ENCODE peak calls at places on chromosomes 1 and 21, in ten cellular contexts. P is endodermal cell, K is breast epithelium, C is tibial nerve, E is astrocyte of the spinal cord, J is hepatocyte, H is fibroblast of lung, N is AG04450, B is epithelial cell of esophagus, Y is cardiac muscle cell. L is an unnamed sample.
A peak's percentile ranks its signal among the peaks of the same experiment; 100 is the strongest.

GRCh38 chr1:201552941-201553341 is 14.0 kb downstream of the NAV1 start:
- DNase-seq in C (no peak), P (peak; percentile 46), K (no peak), Y (no peak), N (no peak), J (no peak), H (no peak), E (peak; percentile 71), B (no peak), L (no peak)

GRCh38 chr1:48103495-48103894 is 106.3 kb upstream of the TRABD2B start:
- DNase-seq in N (no peak), P (no peak), K (no peak), C (no peak), B (no peak), Y (no peak), H (no peak), J (no peak), E (no peak), L (no peak)

GRCh38 chr1:88228153-88228552 is 455.9 kb upstream of the PKN2 start:
- DNase-seq in K (no peak), E (no peak), H (no peak), Y (no peak), P (no peak), J (peak; percentile 14), C (no peak), B (no peak), N (no peak), L (no peak)

GRCh38 chr1:207009945-207010344 is 22.6 kb downstream of the C1orf116 start:
- DNase-seq in H (no peak), J (no peak), P (no peak), B (no peak), C (no peak), N (no peak), E (no peak), Y (no peak), K (no peak), L (no peak)

GRCh38 chr1:9201421-9202239 is 32.9 kb upstream of the H6PD start:
- DNase-seq in E (peak; percentile 62), K (no peak), H (peak; percentile 63), N (no peak), B (peak; percentile 42), J (peak; percentile 35), C (peak; percentile 22), Y (no peak), P (peak; percentile 72), L (no peak)

GRCh38 chr1:243253211-243253926 is 1.7 kb downstream of the CEP170 start:
- DNase-seq in K (no peak), E (no peak), J (no peak), H (no peak), B (peak; percentile 15), P (no peak), Y (no peak), N (no peak), C (no peak), L (no peak)

GRCh38 chr1:40755052-40755451 is 28.5 kb upstream of the KCNQ4 start:
- DNase-seq in K (peak; percentile 32), C (no peak), Y (no peak), P (no peak), H (peak; percentile 47), J (peak; percentile 28), B (peak; percentile 55), E (no peak), N (no peak), L (no peak)

GRCh38 chr1:99682291-99682751 is 36.4 kb downstream of the PALMD start:
- DNase-seq in B (peak; percentile 86), E (peak; percentile 64), J (no peak), K (no peak), H (peak; percentile 64), N (peak; percentile 24), Y (no peak), C (no peak), P (no peak), L (no peak)

GRCh38 chr21:46561448-46562095 is 43.3 kb downstream of the S100B start:
- DNase-seq in C (no peak), H (no peak), N (no peak), K (no peak), P (no peak), E (no peak), B (no peak), Y (no peak), J (no peak), L (no peak)

GRCh38 chr1:27306892-27307850 is 14.8 kb upstream of the TMEM222 start:
- DNase-seq in E (no peak), K (no peak), J (no peak), N (no peak), P (peak; percentile 93), H (no peak), B (no peak), C (no peak), Y (no peak), L (no peak)

GRCh38 chr1:1973716-1974642 is 29.6 kb downstream of the CFAP74 start:
- DNase-seq in E (no peak), J (no peak), P (peak; percentile 49), N (no peak), Y (no peak), B (no peak), C (no peak), K (no peak), H (no peak), L (no peak)

GRCh38 chr21:46635324-46636180 is at the start of gene PRMT2:
- DNase-seq in E (peak; percentile 98), P (peak; percentile 99), H (peak; percentile 98), N (peak; percentile 95), B (peak; percentile 96), Y (peak; percentile 98), C (peak; percentile 89), K (peak; percentile 94), J (peak; percentile 99), L (peak; percentile 79)

GRCh38 chr1:160428655-160429054 is 28.3 kb downstream of the VANGL2 start:
- DNase-seq in B (peak; percentile 63), P (peak; percentile 78), C (no peak), Y (peak; percentile 55), J (peak; percentile 79), E (peak; percentile 62), H (peak; percentile 55), N (peak; percentile 3), K (no peak), L (no peak)

GRCh38 chr1:61270761-61271411 is 188.5 kb downstream of the NFIA start:
- DNase-seq in B (peak; percentile 50), Y (no peak), H (peak; percentile 37), K (no peak), J (no peak), N (no peak), E (no peak), P (no peak), C (no peak), L (no peak)

GRCh38 chr1:63322944-63323865 is 838 bp downstream of the FOXD3 start:
- DNase-seq in K (no peak), Y (peak; percentile 41), P (peak; percentile 88), B (peak; percentile 34), N (no peak), E (no peak), J (peak; percentile 56), H (peak; percentile 9), C (no peak), L (no peak)

GRCh38 chr1:246815693-246816270 is 91.6 kb downstream of the SCCPDH start:
- DNase-seq in J (no peak), C (no peak), B (no peak), N (peak; percentile 23), H (no peak), K (no peak), P (no peak), E (peak; percentile 84), Y (no peak), L (no peak)

GRCh38 chr21:18970941-18971340 is 567.4 kb upstream of the TMPRSS15 start:
- DNase-seq in B (no peak), K (no peak), P (no peak), J (no peak), C (no peak), E (no peak), H (no peak), Y (no peak), N (no peak), L (no peak)

GRCh38 chr1:53539711-53540603 is 80.8 kb downstream of the DMRTB1 start:
- DNase-seq in B (no peak), Y (no peak), J (no peak), N (no peak), C (no peak), E (no peak), H (no peak), K (no peak), P (no peak), L (no peak)

GRCh38 chr1:70204139-70204538 is 1.2 kb downstream of the LRRC40 start:
- DNase-seq in N (no peak), K (no peak), J (no peak), Y (no peak), C (no peak), B (no peak), E (no peak), P (no peak), H (no peak), L (no peak)
- H3K4me3 ChIP-seq in N (peak overlapping the region; percentile 96), K (no peak overlapping the region), J (peak overlapping the region; percentile 73), Y (peak overlapping the region; percentile 62), C (no peak overlapping the region), B (peak overlapping the region; percentile 99), E (peak overlapping the region; percentile 100), P (peak overlapping the region; percentile 100), H (peak overlapping the region; percentile 88), L (peak overlapping the region; percentile 55)

DNA sequence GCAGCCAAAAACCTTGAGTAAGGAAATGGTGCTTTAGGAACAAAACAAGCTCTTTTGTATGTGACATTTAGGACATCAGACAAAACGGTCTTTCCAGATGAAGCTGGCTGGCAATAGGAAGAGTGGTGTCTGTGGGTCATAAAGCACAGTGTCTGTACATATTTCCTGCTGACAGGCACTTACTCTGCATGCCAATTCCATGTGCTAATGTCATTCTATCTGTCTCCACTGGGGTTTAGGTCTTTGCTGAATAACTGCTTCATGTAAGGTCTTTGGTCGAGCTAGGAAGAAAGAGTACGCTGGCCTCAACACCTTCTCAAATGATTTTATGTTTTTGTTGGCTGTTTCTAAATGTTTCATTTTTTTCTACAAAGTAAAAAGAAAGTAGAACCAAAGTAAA is 163.5 kb downstream of the BRINP2 start:
- DNase-seq in K (no peak), E (no peak), P (no peak), C (no peak), J (peak; percentile 25), Y (peak; percentile 35), N (no peak), H (no peak), B (peak; percentile 35), L (no peak)
- TF ChIP-seq CTCF in K (no peak), E (no peak), P (peak; percentile 47), C (peak; percentile 18), J (peak; percentile 21), Y (no peak), N (peak; percentile 9), H (peak; percentile 35), B (peak; percentile 35), L (no peak)

DNA sequence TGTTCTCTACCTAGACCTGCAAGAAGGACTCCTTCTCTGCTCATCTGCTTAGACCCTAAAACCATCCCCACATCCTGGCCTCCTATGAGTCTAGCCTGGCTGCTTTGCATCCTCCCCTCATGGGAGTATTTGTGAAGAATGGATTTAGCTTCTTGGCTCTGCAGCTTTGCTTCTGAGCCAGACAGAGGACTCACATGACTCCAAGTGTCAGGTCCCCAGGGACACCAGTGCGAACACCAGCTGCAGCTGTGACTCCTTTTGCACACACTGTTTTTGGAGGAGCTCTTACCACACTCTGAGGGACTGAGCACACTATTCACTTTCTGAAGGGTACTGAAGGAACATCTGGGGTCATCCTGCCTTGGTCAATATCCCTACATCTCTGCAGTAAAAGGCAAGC is 131.8 kb upstream of the SGIP1 start:
- DNase-seq in K (no peak), E (no peak), P (no peak), Y (no peak), H (peak; percentile 56), J (no peak), B (no peak), C (peak; percentile 62), N (no peak), L (no peak)
- H3K4me3 ChIP-seq in K (no peak overlapping the region), E (no peak overlapping the region), P (no peak overlapping the region), Y (no peak overlapping the region), H (no peak overlapping the region), J (no peak overlapping the region), B (no peak overlapping the region), C (no peak overlapping the region), N (no peak overlapping the region), L (no peak overlapping the region)

GRCh38 chr1:195105281-195105680 is 1503.0 kb downstream of the KCNT2 start:
- DNase-seq in B (no peak), K (no peak), C (no peak), E (no peak), P (no peak), J (no peak), H (no peak), Y (no peak), N (no peak), L (no peak)
- TF ChIP-seq CTCF in B (no peak), K (no peak), C (no peak), E (no peak), P (peak; percentile 18), J (no peak), H (peak; percentile 7), Y (no peak), N (no peak), L (no peak)